ENCODE peak calls at places on chromosomes 13 and 19, in eight cellular contexts. Q is PC-3, P is OCI-LY7, K is GM23248, R is hepatocyte, U is GM23338, S is SK-N-SH, J is HCT116. O is an unnamed sample.

GRCh38 chr13:49444517-49445395 is 682 bp downstream of the SETDB2 start:
- DNase-seq in J (no peak), S (peak; percentile 8), K (peak; percentile 83), R (peak; percentile 70), U (peak; percentile 39), P (peak; percentile 86), Q (peak; percentile 38), O (peak; percentile 57)

GRCh38 chr19:42333975-42334696 is 8.7 kb downstream of the MEGF8 start:
- DNase-seq in K (no peak), Q (no peak), P (no peak), U (no peak), R (no peak), S (no peak), J (no peak), O (no peak)

GRCh38 chr19:21626924-21627697 is 121.7 kb downstream of the ZNF429 start:
- DNase-seq in J (no peak), K (no peak), R (no peak), U (no peak), S (no peak), P (no peak), Q (no peak), O (no peak)

GRCh38 chr19:10894911-10895213 is 23.5 kb downstream of the CARM1 start:
- DNase-seq in Q (no peak), K (no peak), J (no peak), S (no peak), P (no peak), R (no peak), U (peak; percentile 35), O (no peak)

GRCh38 chr19:13952154-13953020 is at the start of gene DCAF15:
- DNase-seq in R (peak; percentile 100), K (peak; percentile 100), J (peak; percentile 99), U (peak; percentile 100), S (peak; percentile 99), P (peak; percentile 100), Q (peak; percentile 100), O (peak; percentile 100)

GRCh38 chr19:48403606-48404005 is 10.1 kb downstream of the GRIN2D start:
- DNase-seq in Q (peak; percentile 49), S (peak; percentile 91), P (peak; percentile 80), K (peak; percentile 65), U (peak; percentile 93), R (peak; percentile 70), J (no peak), O (peak; percentile 80)

GRCh38 chr13:25990801-25991200 is 61.0 kb downstream of the SHISA2 start:
- DNase-seq in P (no peak), U (no peak), J (no peak), S (no peak), Q (no peak), R (no peak), K (no peak), O (no peak)

GRCh38 chr19:57302020-57302465 is 18.2 kb upstream of the ZNF543 start:
- DNase-seq in P (no peak), Q (peak; percentile 94), S (no peak), R (peak; percentile 52), K (peak; percentile 98), U (no peak), J (no peak), O (no peak)

GRCh38 chr19:34808566-34808965 is 35.6 kb upstream of the ZNF599 start:
- DNase-seq in K (peak; percentile 73), Q (peak; percentile 66), R (no peak), S (no peak), P (no peak), U (no peak), J (no peak), O (no peak)

GRCh38 chr19:10517760-10518443 is 655 bp upstream of the S1PR5 start:
- DNase-seq in Q (peak; percentile 41), K (peak; percentile 62), R (peak; percentile 19), P (no peak), S (peak; percentile 69), J (no peak), U (peak; percentile 57), O (peak; percentile 39)

GRCh38 chr19:47032171-47032811 is 12.7 kb downstream of the NPAS1 start:
- DNase-seq in Q (peak; percentile 56), S (peak; percentile 75), U (peak; percentile 94), R (peak; percentile 77), J (peak; percentile 32), P (peak; percentile 69), K (peak; percentile 52), O (peak; percentile 71)

GRCh38 chr19:17081672-17082630 is 6.4 kb downstream of the MYO9B start:
- DNase-seq in R (no peak), U (no peak), Q (no peak), K (no peak), P (no peak), J (no peak), S (no peak), O (no peak)

GRCh38 chr13:46908511-46908910 is 11.7 kb upstream of the HTR2A start:
- DNase-seq in S (no peak), Q (no peak), K (peak; percentile 91), P (no peak), J (no peak), R (no peak), U (no peak), O (no peak)

GRCh38 chr19:35095667-35096368 is 19.8 kb upstream of the FXYD3 start:
- DNase-seq in R (no peak), S (no peak), P (no peak), U (no peak), K (no peak), J (no peak), Q (no peak), O (no peak)

GRCh38 chr13:29458419-29458818 is 137.1 kb downstream of the SLC7A1 start:
- DNase-seq in Q (no peak), S (no peak), R (no peak), P (no peak), K (no peak), U (no peak), J (no peak), O (no peak)

GRCh38 chr13:47463726-47464125 is 537.3 kb downstream of the SUCLA2 start:
- DNase-seq in K (peak; percentile 80), U (peak; percentile 12), Q (no peak), R (peak; percentile 7), P (no peak), S (no peak), J (no peak), O (no peak)

GRCh38 chr13:40672310-40673060 is 6.0 kb upstream of the FOXO1 start:
- DNase-seq in R (peak; percentile 53), Q (peak; percentile 88), S (peak; percentile 59), P (no peak), U (peak; percentile 72), K (peak; percentile 69), J (peak; percentile 57), O (no peak)

GRCh38 chr13:41011382-41011956 is 7.6 kb downstream of the ELF1 start:
- DNase-seq in J (no peak), Q (no peak), R (no peak), S (no peak), U (no peak), P (no peak), K (no peak), O (no peak)

GRCh38 chr19:35790981-35791813 is 15.8 kb downstream of the ARHGAP33 start:
- DNase-seq in U (peak; percentile 41), K (no peak), R (no peak), J (no peak), S (no peak), P (peak; percentile 56), Q (no peak), O (no peak)

GRCh38 chr19:44557933-44558332 is 28.5 kb upstream of the CEACAM20 start:
- DNase-seq in P (no peak), J (no peak), U (no peak), Q (peak; percentile 58), R (no peak), S (no peak), K (no peak), O (no peak)

DNA sequence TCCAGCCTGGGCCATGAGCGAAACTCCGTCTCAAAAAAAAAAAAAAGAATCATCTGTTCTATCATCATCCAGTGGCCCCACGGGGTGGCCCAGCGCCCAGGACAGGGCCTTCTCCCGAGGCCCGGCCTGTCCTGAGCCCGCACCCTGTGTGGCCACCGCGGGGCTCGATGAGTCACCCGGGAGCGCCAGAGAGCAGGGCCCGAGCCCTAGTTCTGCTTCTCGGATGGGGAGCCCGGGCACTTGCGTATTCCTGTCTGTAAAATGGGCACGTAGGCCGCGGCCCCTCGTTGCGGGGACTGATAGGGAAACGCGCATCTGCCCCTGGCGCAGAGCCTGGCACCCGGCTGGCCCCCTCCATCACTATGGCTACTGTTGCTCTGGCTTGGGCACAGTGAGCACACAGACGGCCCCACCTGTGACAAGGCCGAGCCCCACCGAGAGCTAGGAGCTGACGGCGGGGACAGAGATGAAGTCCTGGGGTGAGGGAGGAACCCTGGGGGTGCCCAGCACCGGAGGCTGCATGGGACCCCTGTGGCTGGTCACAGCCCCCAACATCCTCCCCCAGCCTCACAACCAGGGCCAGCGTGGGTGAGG is 21.3 kb upstream of the UQCR11 start:
- DNase-seq in K (no peak), S (no peak), U (no peak), P (no peak), Q (no peak), J (no peak), R (no peak), O (no peak)
- TF ChIP-seq EZH2phosphoT487 in K (no peak), S (no peak), U (no peak), P (no peak), Q (no peak), J (no peak), R (no peak), O (no peak)

GRCh38 chr19:39349326-39349725 is 7.1 kb downstream of the SAMD4B start:
- DNase-seq in K (no peak), P (no peak), R (no peak), J (no peak), U (no peak), S (no peak), Q (no peak), O (no peak)
- H3K27ac ChIP-seq in K (no peak overlapping the region), P (no peak overlapping the region), R (no peak overlapping the region), J (no peak overlapping the region), U (no peak overlapping the region), S (no peak overlapping the region), Q (no peak overlapping the region), O (no peak overlapping the region)

DNA sequence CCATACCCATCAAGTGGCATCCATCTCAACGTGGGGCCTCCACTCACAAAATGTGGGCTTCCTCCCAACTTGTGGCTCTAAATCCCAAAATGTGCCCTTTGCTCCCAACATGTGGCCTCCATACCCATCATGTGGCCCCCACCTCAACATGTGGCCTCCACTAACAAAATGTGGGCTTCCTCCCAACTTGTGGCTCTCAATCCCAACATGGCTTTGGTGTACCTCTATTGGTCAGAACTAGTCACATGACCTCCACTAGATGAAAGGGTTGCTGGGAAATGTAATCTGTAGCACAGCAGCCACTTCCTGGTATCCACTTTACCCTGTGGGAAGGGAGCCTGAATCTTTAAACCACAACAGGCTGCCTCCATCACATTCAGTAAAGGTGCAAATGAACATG is 10.1 kb upstream of the ACER1 start:
- DNase-seq in R (no peak), Q (no peak), P (peak; percentile 38), S (no peak), K (no peak), J (no peak), U (no peak), O (no peak)
- TF ChIP-seq EZH2phosphoT487 in R (no peak), Q (no peak), P (no peak), S (no peak), K (no peak), J (no peak), U (no peak), O (no peak)

DNA sequence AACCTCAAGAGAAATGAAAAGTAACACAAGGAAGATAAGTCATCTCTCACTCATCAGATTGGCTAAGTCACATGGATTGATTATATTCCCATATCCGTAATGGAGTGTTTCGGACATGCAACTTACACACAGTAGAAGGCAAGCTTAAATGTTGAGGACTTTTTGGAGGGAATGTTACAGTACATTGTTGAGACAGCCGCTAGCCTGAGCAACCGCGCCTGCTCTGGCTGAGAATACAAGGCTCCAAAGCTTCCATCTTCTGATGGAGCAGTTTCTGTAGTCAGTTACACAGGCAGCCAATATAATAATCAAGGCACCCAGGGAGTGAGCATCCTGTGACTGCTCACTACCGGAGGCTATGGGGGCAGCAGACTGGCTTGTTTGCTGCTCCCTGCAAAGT is 1.0 kb upstream of the CRYL1 start:
- DNase-seq in J (no peak), K (peak; percentile 48), Q (no peak), U (no peak), P (no peak), R (no peak), S (no peak), O (no peak)
- H3K27ac ChIP-seq in J (peak overlapping the region; percentile 64), K (peak overlapping the region; percentile 64), Q (peak overlapping the region; percentile 73), U (no peak overlapping the region), P (no peak overlapping the region), R (peak overlapping the region; percentile 81), S (no peak overlapping the region), O (no peak overlapping the region)